ENCODE peak calls at places on chromosomes 1 and 21, in seven cellular contexts. One of them, this sample, is unnamed.

GRCh38 chr1:7703321-7704213 is 67.5 kb upstream of the VAMP3 start:
- DNase-seq in LoVo: no peak
- DNase-seq in left colon: no peak
- DNase-seq in mucosa of gallbladder: no peak
- DNase-seq in mammary epithelial cell: no peak
- DNase-seq in non-pigmented ciliary epithelial cell: no peak
- DNase-seq in MV-4-11: no peak
- DNase-seq in this sample: no peak

GRCh38 chr1:198155253-198155652 is 1.5 kb upstream of the NEK7 start:
- DNase-seq in non-pigmented ciliary epithelial cell: no peak
- DNase-seq in mucosa of gallbladder: no peak
- DNase-seq in MV-4-11: no peak
- DNase-seq in LoVo: peak; percentile 63
- DNase-seq in mammary epithelial cell: peak; percentile 79
- DNase-seq in left colon: no peak
- DNase-seq in this sample: no peak

GRCh38 chr1:40825430-40825778 is 36.8 kb downstream of the CITED4 start:
- DNase-seq in LoVo: no peak
- DNase-seq in non-pigmented ciliary epithelial cell: no peak
- DNase-seq in MV-4-11: peak; percentile 21
- DNase-seq in left colon: no peak
- DNase-seq in mammary epithelial cell: no peak
- DNase-seq in mucosa of gallbladder: no peak
- DNase-seq in this sample: peak; percentile 58

GRCh38 chr1:224116131-224116530 is 2.2 kb downstream of the FBXO28 start:
- DNase-seq in left colon: no peak
- DNase-seq in LoVo: peak; percentile 84
- DNase-seq in mammary epithelial cell: peak; percentile 55
- DNase-seq in non-pigmented ciliary epithelial cell: peak; percentile 23
- DNase-seq in MV-4-11: peak; percentile 52
- DNase-seq in mucosa of gallbladder: no peak
- DNase-seq in this sample: no peak

GRCh38 chr1:8070381-8070811 is 44.3 kb upstream of the ERRFI1 start:
- DNase-seq in mammary epithelial cell: peak; percentile 84
- DNase-seq in left colon: no peak
- DNase-seq in MV-4-11: no peak
- DNase-seq in LoVo: peak; percentile 67
- DNase-seq in non-pigmented ciliary epithelial cell: no peak
- DNase-seq in mucosa of gallbladder: peak; percentile 47
- DNase-seq in this sample: no peak

GRCh38 chr1:26771643-26772321 is 16.0 kb upstream of the PIGV start:
- DNase-seq in mammary epithelial cell: peak; percentile 90
- DNase-seq in mucosa of gallbladder: peak; percentile 44
- DNase-seq in non-pigmented ciliary epithelial cell: peak; percentile 86
- DNase-seq in MV-4-11: peak; percentile 63
- DNase-seq in LoVo: peak; percentile 63
- DNase-seq in left colon: no peak
- DNase-seq in this sample: peak; percentile 68

GRCh38 chr1:60503216-60503615 is 429.6 kb upstream of the C1orf87 start:
- DNase-seq in mucosa of gallbladder: no peak
- DNase-seq in left colon: no peak
- DNase-seq in MV-4-11: no peak
- DNase-seq in LoVo: no peak
- DNase-seq in mammary epithelial cell: no peak
- DNase-seq in non-pigmented ciliary epithelial cell: no peak
- DNase-seq in this sample: no peak

GRCh38 chr21:36450511-36450910 is 29.4 kb downstream of the CLDN14 start:
- DNase-seq in mammary epithelial cell: no peak
- DNase-seq in LoVo: no peak
- DNase-seq in MV-4-11: no peak
- DNase-seq in left colon: no peak
- DNase-seq in mucosa of gallbladder: no peak
- DNase-seq in non-pigmented ciliary epithelial cell: no peak
- DNase-seq in this sample: no peak

GRCh38 chr1:6003568-6004411 is 11.6 kb upstream of the NPHP4 start:
- DNase-seq in non-pigmented ciliary epithelial cell: no peak
- DNase-seq in MV-4-11: no peak
- DNase-seq in mammary epithelial cell: no peak
- DNase-seq in left colon: peak; percentile 6
- DNase-seq in LoVo: no peak
- DNase-seq in mucosa of gallbladder: no peak
- DNase-seq in this sample: peak; percentile 19

GRCh38 chr1:227343727-227344551 is 25.6 kb upstream of the CDC42BPA start:
- DNase-seq in left colon: no peak
- DNase-seq in mammary epithelial cell: peak; percentile 89
- DNase-seq in non-pigmented ciliary epithelial cell: peak; percentile 77
- DNase-seq in mucosa of gallbladder: no peak
- DNase-seq in LoVo: no peak
- DNase-seq in MV-4-11: no peak
- DNase-seq in this sample: no peak

GRCh38 chr1:154459044-154459443 is 43.0 kb upstream of the TDRD10 start:
- DNase-seq in left colon: no peak
- DNase-seq in mucosa of gallbladder: no peak
- DNase-seq in LoVo: no peak
- DNase-seq in mammary epithelial cell: no peak
- DNase-seq in MV-4-11: no peak
- DNase-seq in non-pigmented ciliary epithelial cell: no peak
- DNase-seq in this sample: no peak

GRCh38 chr21:44748621-44749020 is 37.2 kb upstream of the TSPEAR start:
- DNase-seq in MV-4-11: no peak
- DNase-seq in LoVo: no peak
- DNase-seq in mucosa of gallbladder: no peak
- DNase-seq in non-pigmented ciliary epithelial cell: no peak
- DNase-seq in mammary epithelial cell: no peak
- DNase-seq in left colon: no peak
- DNase-seq in this sample: no peak

GRCh38 chr21:44390886-44391285 is 37.5 kb downstream of the TRPM2 start:
- DNase-seq in mucosa of gallbladder: no peak
- DNase-seq in left colon: no peak
- DNase-seq in mammary epithelial cell: no peak
- DNase-seq in MV-4-11: peak; percentile 12
- DNase-seq in non-pigmented ciliary epithelial cell: no peak
- DNase-seq in LoVo: no peak
- DNase-seq in this sample: no peak

GRCh38 chr1:235018720-235019444 is 109.8 kb downstream of the TOMM20 start:
- DNase-seq in mammary epithelial cell: no peak
- DNase-seq in non-pigmented ciliary epithelial cell: no peak
- DNase-seq in mucosa of gallbladder: no peak
- DNase-seq in MV-4-11: no peak
- DNase-seq in left colon: no peak
- DNase-seq in LoVo: no peak
- DNase-seq in this sample: no peak

GRCh38 chr1:54404939-54405880 is 984 bp downstream of the SSBP3 start:
- DNase-seq in mucosa of gallbladder: peak; percentile 28
- DNase-seq in left colon: no peak
- DNase-seq in LoVo: no peak
- DNase-seq in MV-4-11: no peak
- DNase-seq in mammary epithelial cell: peak; percentile 42
- DNase-seq in non-pigmented ciliary epithelial cell: no peak
- DNase-seq in this sample: peak; percentile 54

GRCh38 chr21:17925900-17926299 is 106.7 kb upstream of the C21orf91 start:
- DNase-seq in mammary epithelial cell: no peak
- DNase-seq in MV-4-11: peak; percentile 16
- DNase-seq in mucosa of gallbladder: no peak
- DNase-seq in left colon: no peak
- DNase-seq in non-pigmented ciliary epithelial cell: peak; percentile 6
- DNase-seq in LoVo: peak; percentile 20
- DNase-seq in this sample: no peak

GRCh38 chr1:163346326-163346870 is 24.6 kb downstream of the NUF2 start:
- DNase-seq in left colon: no peak
- DNase-seq in LoVo: no peak
- DNase-seq in mammary epithelial cell: peak; percentile 63
- DNase-seq in non-pigmented ciliary epithelial cell: no peak
- DNase-seq in mucosa of gallbladder: no peak
- DNase-seq in MV-4-11: no peak
- DNase-seq in this sample: no peak

GRCh38 chr21:45142469-45142868 is 68.1 kb downstream of the ADARB1 start:
- DNase-seq in mammary epithelial cell: no peak
- DNase-seq in mucosa of gallbladder: no peak
- DNase-seq in LoVo: no peak
- DNase-seq in non-pigmented ciliary epithelial cell: peak; percentile 31
- DNase-seq in MV-4-11: peak; percentile 10
- DNase-seq in left colon: no peak
- DNase-seq in this sample: no peak

GRCh38 chr21:45415943-45416611 is 11.1 kb downstream of the COL18A1 start:
- DNase-seq in LoVo: no peak
- DNase-seq in non-pigmented ciliary epithelial cell: no peak
- DNase-seq in mucosa of gallbladder: no peak
- DNase-seq in MV-4-11: no peak
- DNase-seq in left colon: no peak
- DNase-seq in mammary epithelial cell: no peak
- DNase-seq in this sample: no peak

GRCh38 chr1:5599541-5599940 is 392.7 kb downstream of the NPHP4 start:
- DNase-seq in MV-4-11: no peak
- DNase-seq in LoVo: no peak
- DNase-seq in mammary epithelial cell: no peak
- DNase-seq in non-pigmented ciliary epithelial cell: no peak
- DNase-seq in mucosa of gallbladder: peak; percentile 5
- DNase-seq in left colon: no peak
- DNase-seq in this sample: no peak

GRCh38 chr1:67298762-67299161 is 8.9 kb upstream of the IL12RB2 start:
- DNase-seq in non-pigmented ciliary epithelial cell: no peak
- DNase-seq in LoVo: no peak
- DNase-seq in mucosa of gallbladder: no peak
- DNase-seq in mammary epithelial cell: no peak
- DNase-seq in left colon: no peak
- DNase-seq in MV-4-11: no peak
- DNase-seq in this sample: no peak

GRCh38 chr1:156848461-156849150 is 10.3 kb downstream of the INSRR start:
- DNase-seq in MV-4-11: no peak
- DNase-seq in LoVo: no peak
- DNase-seq in mucosa of gallbladder: peak; percentile 46
- DNase-seq in mammary epithelial cell: peak; percentile 31
- DNase-seq in left colon: no peak
- DNase-seq in non-pigmented ciliary epithelial cell: no peak
- DNase-seq in this sample: no peak

GRCh38 chr1:84479998-84480397 is 932 bp downstream of the RPF1 start:
- DNase-seq in MV-4-11: no peak
- DNase-seq in mucosa of gallbladder: no peak
- DNase-seq in mammary epithelial cell: no peak
- DNase-seq in left colon: no peak
- DNase-seq in LoVo: peak; percentile 11
- DNase-seq in non-pigmented ciliary epithelial cell: no peak
- DNase-seq in this sample: no peak

GRCh38 chr1:202154766-202155477 is 5.5 kb downstream of the PTPN7 start:
- DNase-seq in non-pigmented ciliary epithelial cell: peak; percentile 30
- DNase-seq in MV-4-11: peak; percentile 45
- DNase-seq in mammary epithelial cell: peak; percentile 19
- DNase-seq in LoVo: peak; percentile 26
- DNase-seq in left colon: no peak
- DNase-seq in mucosa of gallbladder: peak; percentile 61
- DNase-seq in this sample: no peak

GRCh38 chr21:45388611-45389296 is 16.2 kb upstream of the COL18A1 start:
- DNase-seq in MV-4-11: no peak
- DNase-seq in mammary epithelial cell: no peak
- DNase-seq in left colon: peak; percentile 14
- DNase-seq in mucosa of gallbladder: no peak
- DNase-seq in non-pigmented ciliary epithelial cell: no peak
- DNase-seq in LoVo: no peak
- DNase-seq in this sample: peak; percentile 53

GRCh38 chr1:32886828-32887414 is 630 bp downstream of the HPCA start:
- DNase-seq in LoVo: no peak
- DNase-seq in non-pigmented ciliary epithelial cell: no peak
- DNase-seq in left colon: no peak
- DNase-seq in mucosa of gallbladder: no peak
- DNase-seq in mammary epithelial cell: no peak
- DNase-seq in MV-4-11: no peak
- DNase-seq in this sample: no peak

GRCh38 chr1:27306892-27307850 is 14.8 kb upstream of the TMEM222 start:
- DNase-seq in MV-4-11: no peak
- DNase-seq in left colon: no peak
- DNase-seq in non-pigmented ciliary epithelial cell: no peak
- DNase-seq in mucosa of gallbladder: no peak
- DNase-seq in mammary epithelial cell: no peak
- DNase-seq in LoVo: no peak
- DNase-seq in this sample: no peak

GRCh38 chr21:43972850-43973633 is 39.1 kb upstream of the TRAPPC10 start:
- DNase-seq in non-pigmented ciliary epithelial cell: no peak
- DNase-seq in LoVo: no peak
- DNase-seq in MV-4-11: no peak
- DNase-seq in mammary epithelial cell: no peak
- DNase-seq in left colon: no peak
- DNase-seq in mucosa of gallbladder: no peak
- DNase-seq in this sample: peak; percentile 67

GRCh38 chr1:10808441-10808840 is 12.0 kb upstream of the CASZ1 start:
- DNase-seq in left colon: no peak
- DNase-seq in LoVo: no peak
- DNase-seq in mucosa of gallbladder: no peak
- DNase-seq in mammary epithelial cell: no peak
- DNase-seq in non-pigmented ciliary epithelial cell: no peak
- DNase-seq in MV-4-11: no peak
- DNase-seq in this sample: no peak

GRCh38 chr1:226474443-226475111 is 66.7 kb upstream of the PARP1 start:
- DNase-seq in LoVo: no peak
- DNase-seq in non-pigmented ciliary epithelial cell: no peak
- DNase-seq in left colon: no peak
- DNase-seq in mammary epithelial cell: no peak
- DNase-seq in mucosa of gallbladder: no peak
- DNase-seq in MV-4-11: peak; percentile 59
- DNase-seq in this sample: no peak

GRCh38 chr1:47551971-47552528 is 114.2 kb downstream of the FOXD2 start:
- DNase-seq in mucosa of gallbladder: no peak
- DNase-seq in left colon: no peak
- DNase-seq in mammary epithelial cell: no peak
- DNase-seq in LoVo: no peak
- DNase-seq in MV-4-11: no peak
- DNase-seq in non-pigmented ciliary epithelial cell: no peak
- DNase-seq in this sample: peak; percentile 4

GRCh38 chr1:30782361-30783243 is 25.0 kb upstream of the LAPTM5 start:
- DNase-seq in non-pigmented ciliary epithelial cell: no peak
- DNase-seq in mammary epithelial cell: peak; percentile 27
- DNase-seq in MV-4-11: peak; percentile 25
- DNase-seq in mucosa of gallbladder: peak; percentile 77
- DNase-seq in left colon: no peak
- DNase-seq in LoVo: peak; percentile 71
- DNase-seq in this sample: peak; percentile 92

GRCh38 chr1:200302893-200303250 is 107.0 kb downstream of the ZNF281 start:
- DNase-seq in mammary epithelial cell: no peak
- DNase-seq in MV-4-11: no peak
- DNase-seq in non-pigmented ciliary epithelial cell: no peak
- DNase-seq in left colon: no peak
- DNase-seq in mucosa of gallbladder: no peak
- DNase-seq in LoVo: no peak
- DNase-seq in this sample: no peak

GRCh38 chr21:29546071-29546470 is 247.3 kb downstream of the BACH1 start:
- DNase-seq in LoVo: no peak
- DNase-seq in non-pigmented ciliary epithelial cell: no peak
- DNase-seq in MV-4-11: no peak
- DNase-seq in left colon: no peak
- DNase-seq in mucosa of gallbladder: no peak
- DNase-seq in mammary epithelial cell: no peak
- DNase-seq in this sample: no peak

GRCh38 chr1:88801575-88802208 is 89.7 kb downstream of the GTF2B start:
- DNase-seq in MV-4-11: peak; percentile 88
- DNase-seq in mucosa of gallbladder: no peak
- DNase-seq in non-pigmented ciliary epithelial cell: peak; percentile 20
- DNase-seq in mammary epithelial cell: peak; percentile 61
- DNase-seq in LoVo: peak; percentile 67
- DNase-seq in left colon: no peak
- DNase-seq in this sample: no peak

GRCh38 chr21:46297311-46298082 is 11.4 kb downstream of the YBEY start:
- DNase-seq in mucosa of gallbladder: no peak
- DNase-seq in MV-4-11: no peak
- DNase-seq in left colon: no peak
- DNase-seq in LoVo: no peak
- DNase-seq in non-pigmented ciliary epithelial cell: no peak
- DNase-seq in mammary epithelial cell: no peak
- DNase-seq in this sample: peak; percentile 79

GRCh38 chr1:113904292-113904673 is 316 bp downstream of the AP4B1 start:
- DNase-seq in left colon: no peak
- DNase-seq in LoVo: no peak
- DNase-seq in mucosa of gallbladder: no peak
- DNase-seq in mammary epithelial cell: no peak
- DNase-seq in MV-4-11: peak; percentile 62
- DNase-seq in non-pigmented ciliary epithelial cell: no peak
- DNase-seq in this sample: no peak

GRCh38 chr1:17427696-17428660 is 11.5 kb downstream of the RCC2 start:
- DNase-seq in LoVo: no peak
- DNase-seq in mucosa of gallbladder: no peak
- DNase-seq in mammary epithelial cell: no peak
- DNase-seq in left colon: peak; percentile 57
- DNase-seq in MV-4-11: no peak
- DNase-seq in non-pigmented ciliary epithelial cell: no peak
- DNase-seq in this sample: no peak

This sample was measured in left lung.